ENCODE peak calls at places on chromosome 1, in five cellular contexts. W is fibroblast of pulmonary artery, L is cardiac fibroblast, D is gastrocnemius medialis, S is fibroblast of lung. Q is an unnamed sample.

GRCh38 chr1:92817986-92818764 is 13.7 kb upstream of the RPL5 start:
- DNase-seq in W (peak; percentile 61), S (peak; percentile 62), L (peak; percentile 56), D (no peak), Q (no peak)

GRCh38 chr1:67700692-67701410 is 15.8 kb downstream of the GADD45A start:
- DNase-seq in D (no peak), W (peak; percentile 61), S (no peak), L (peak; percentile 60), Q (no peak)

GRCh38 chr1:150562384-150563339 is 13.5 kb downstream of the ADAMTSL4 start:
- DNase-seq in W (no peak), L (no peak), D (peak; percentile 73), S (no peak), Q (no peak)

GRCh38 chr1:65069186-65069585 is 78.8 kb upstream of the AK4 start:
- DNase-seq in L (no peak), W (no peak), D (no peak), S (no peak), Q (no peak)

GRCh38 chr1:153058826-153059784 is 1.8 kb upstream of the SPRR2A start:
- DNase-seq in D (no peak), L (no peak), W (no peak), S (no peak), Q (no peak)

GRCh38 chr1:102834688-102835320 is 273.5 kb downstream of the COL11A1 start:
- DNase-seq in S (peak; percentile 4), W (no peak), L (no peak), D (no peak), Q (no peak)

GRCh38 chr1:200275415-200275814 is 134.4 kb downstream of the ZNF281 start:
- DNase-seq in L (no peak), S (no peak), W (no peak), D (no peak), Q (no peak)

GRCh38 chr1:27341525-27342252 is at the start of gene SYTL1:
- DNase-seq in D (no peak), S (peak; percentile 56), L (peak; percentile 71), W (peak; percentile 68), Q (no peak)

GRCh38 chr1:48677306-48678287 is 99.1 kb downstream of the BEND5 start:
- DNase-seq in S (peak; percentile 66), L (peak; percentile 72), W (peak; percentile 55), D (peak; percentile 31), Q (peak; percentile 14)

GRCh38 chr1:1221887-1222574 is 8.1 kb upstream of the TNFRSF4 start:
- DNase-seq in D (no peak), W (no peak), S (no peak), L (no peak), Q (no peak)

GRCh38 chr1:92486251-92487077 is at the start of gene GFI1:
- DNase-seq in L (no peak), D (no peak), S (peak; percentile 15), W (peak; percentile 17), Q (no peak)

GRCh38 chr1:152654110-152654509 is 9.1 kb upstream of the LCE2D start:
- DNase-seq in L (peak; percentile 58), D (no peak), S (peak; percentile 64), W (peak; percentile 48), Q (no peak)

GRCh38 chr1:37243368-37244082 is 209.2 kb upstream of the GRIK3 start:
- DNase-seq in L (no peak), W (no peak), S (no peak), D (no peak), Q (no peak)

GRCh38 chr1:37250371-37250770 is 216.1 kb upstream of the GRIK3 start:
- DNase-seq in S (no peak), L (no peak), D (no peak), W (no peak), Q (no peak)

GRCh38 chr1:37244815-37245214 is 210.5 kb upstream of the GRIK3 start:
- DNase-seq in L (no peak), W (no peak), D (no peak), S (no peak), Q (no peak)

GRCh38 chr1:37244083-37244480 is 209.8 kb upstream of the GRIK3 start:
- DNase-seq in L (no peak), W (no peak), D (no peak), S (no peak), Q (no peak)

GRCh38 chr1:37246631-37247030 is 212.3 kb upstream of the GRIK3 start:
- DNase-seq in D (no peak), S (no peak), L (no peak), W (no peak), Q (no peak)
- H3K4me3 ChIP-seq in D (no peak overlapping the region), S (no peak overlapping the region), L (no peak overlapping the region), W (no peak overlapping the region), Q (no peak overlapping the region)

GRCh38 chr1:70966018-70966638 is 81.5 kb downstream of the PTGER3 start:
- DNase-seq in W (peak; percentile 10), L (peak; percentile 2), S (peak; percentile 0), D (no peak), Q (no peak)

GRCh38 chr1:70961374-70961773 is 86.2 kb downstream of the PTGER3 start:
- DNase-seq in D (no peak), L (no peak), S (no peak), W (no peak), Q (no peak)

GRCh38 chr1:70963374-70963773 is 84.2 kb downstream of the PTGER3 start:
- DNase-seq in D (no peak), S (no peak), L (no peak), W (no peak), Q (no peak)
- TF ChIP-seq CTCF in D (no peak), S (no peak), L (no peak), W (no peak), Q (peak; percentile 20)

DNA sequence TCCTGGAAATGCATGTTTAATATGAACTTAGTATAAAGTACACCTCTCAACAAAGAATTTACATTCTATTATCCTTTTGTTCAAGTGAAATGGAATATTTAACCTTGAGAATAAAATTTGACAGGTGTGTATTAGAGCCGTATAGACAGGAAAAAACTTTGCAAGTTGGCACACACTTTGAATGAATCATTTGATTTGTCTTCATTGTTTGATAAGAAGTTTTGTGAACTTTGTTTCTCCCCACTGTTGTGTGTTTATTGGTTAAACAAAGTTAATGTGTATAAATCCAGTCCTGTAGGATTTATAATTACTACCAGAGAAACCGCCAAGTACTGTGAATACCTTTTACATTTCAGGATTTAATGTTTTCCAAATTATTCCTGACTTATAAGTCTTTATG is 2.0 kb downstream of the SYDE2 start:
- DNase-seq in S (no peak), D (no peak), W (no peak), L (no peak), Q (no peak)
- H3K4me3 ChIP-seq in S (peak overlapping the region; percentile 86), D (peak overlapping the region; percentile 3), W (no peak overlapping the region), L (no peak overlapping the region), Q (no peak overlapping the region)

DNA sequence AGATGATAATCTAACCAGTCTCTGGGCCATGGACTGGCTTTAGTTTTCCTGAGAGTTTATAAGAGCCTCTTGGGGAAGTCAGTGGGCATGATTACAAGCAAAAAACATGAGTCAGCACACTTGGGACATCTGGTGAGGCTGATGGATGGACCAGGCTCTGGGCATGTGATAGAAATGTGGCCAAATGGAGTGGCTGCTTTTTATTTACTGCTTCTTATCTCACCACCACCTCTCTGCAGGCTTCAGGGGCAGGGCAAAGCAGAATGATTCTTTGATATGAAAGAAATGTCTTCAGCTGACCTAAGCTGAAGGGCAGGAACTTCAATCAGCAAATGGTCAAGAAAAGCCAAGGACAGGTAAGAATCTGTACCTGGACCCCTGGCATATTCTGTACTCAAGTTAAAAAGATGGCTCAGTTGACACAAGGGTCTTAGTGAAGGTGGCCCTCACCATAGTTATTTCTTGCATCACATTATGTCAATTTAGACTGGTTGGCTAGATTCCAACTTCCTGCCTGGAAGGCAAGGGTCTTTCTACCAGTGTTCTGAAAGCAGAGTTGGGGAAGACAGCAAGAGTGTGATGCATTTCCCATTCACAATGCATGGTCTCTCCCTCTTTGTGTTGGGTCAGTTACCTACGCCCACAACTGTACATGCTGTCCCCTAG is 162.8 kb downstream of the FASLG start:
- DNase-seq in W (peak; percentile 68), D (no peak), S (peak; percentile 90), L (peak; percentile 70), Q (no peak)
- TF ChIP-seq CTCF in W (no peak), D (no peak), S (no peak), L (no peak), Q (no peak)

Q was measured in AG09309.